ENCODE peak calls at places on chromosomes 13 and 19, in ten cellular contexts. E is GM20000, Q is ascending aorta, Z is left ventricle myocardium inferior, W is HFFc6, O is HFF-Myc, V is endothelial cell, I is Caco-2, U is PC-9, P is MCF 10A. S is an unnamed sample.
A peak's percentile ranks its signal among the peaks of the same experiment; 100 is the strongest.

GRCh38 chr13:41700790-41701310 is 243.5 kb downstream of the RGCC start:
- DNase-seq in U (no peak), I (no peak), O (peak; percentile 63), E (no peak), V (no peak), P (peak; percentile 85), Q (no peak), Z (no peak), W (peak; percentile 81), S (peak; percentile 35)

GRCh38 chr13:26300140-26300539 is 46.2 kb downstream of the CDK8 start:
- DNase-seq in W (peak; percentile 66), I (no peak), P (peak; percentile 52), Q (no peak), E (no peak), O (peak; percentile 25), V (no peak), U (no peak), Z (no peak), S (peak; percentile 80)

GRCh38 chr13:105773887-105774538 is 761.4 kb downstream of the EFNB2 start:
- DNase-seq in I (peak; percentile 38), E (no peak), Q (no peak), P (peak; percentile 44), O (no peak), Z (no peak), W (no peak), V (no peak), U (peak; percentile 76), S (peak; percentile 83)

GRCh38 chr19:10612515-10613119 is 12.7 kb upstream of the SLC44A2 start:
- DNase-seq in Z (peak; percentile 87), V (no peak), W (no peak), Q (peak; percentile 24), P (no peak), I (no peak), E (no peak), O (no peak), U (peak; percentile 64), S (no peak)

GRCh38 chr13:50549221-50549942 is 294.1 kb downstream of the DLEU7 start:
- DNase-seq in I (no peak), Z (no peak), W (no peak), E (no peak), P (no peak), V (no peak), U (no peak), O (no peak), Q (no peak), S (no peak)

GRCh38 chr19:12733369-12733896 is 1.1 kb downstream of the TRIR start:
- DNase-seq in O (no peak), U (no peak), I (no peak), E (peak; percentile 82), V (no peak), Z (no peak), W (peak; percentile 65), P (peak; percentile 68), Q (no peak), S (peak; percentile 41)

GRCh38 chr13:45522571-45522970 is 57.8 kb downstream of the COG3 start:
- DNase-seq in V (no peak), P (no peak), U (no peak), Z (no peak), O (peak; percentile 29), W (peak; percentile 66), Q (no peak), I (no peak), E (no peak), S (peak; percentile 42)

GRCh38 chr19:33388817-33389573 is 15.5 kb downstream of the CEBPG start:
- DNase-seq in Z (peak; percentile 58), P (no peak), E (no peak), U (no peak), Q (no peak), O (no peak), I (peak; percentile 32), V (no peak), W (no peak), S (no peak)

GRCh38 chr19:34306213-34306661 is 51.9 kb downstream of the GARRE1 start:
- DNase-seq in I (no peak), U (no peak), O (no peak), P (no peak), Z (no peak), Q (no peak), W (no peak), E (no peak), V (no peak), S (no peak)

GRCh38 chr13:75469087-75469486 is 12.9 kb downstream of the TBC1D4 start:
- DNase-seq in E (no peak), V (no peak), W (no peak), Z (no peak), O (no peak), Q (no peak), P (no peak), I (peak; percentile 45), U (no peak), S (no peak)

GRCh38 chr13:48504606-48505369 is 28.1 kb downstream of the RCBTB2 start:
- DNase-seq in O (no peak), W (no peak), I (no peak), Z (no peak), U (no peak), V (no peak), E (no peak), P (no peak), Q (no peak), S (peak; percentile 73)

GRCh38 chr19:42143341-42144234 is 11.3 kb upstream of the POU2F2 start:
- DNase-seq in U (peak; percentile 26), V (peak; percentile 80), P (peak; percentile 39), O (no peak), W (no peak), Z (no peak), I (no peak), E (no peak), Q (no peak), S (no peak)

DNA sequence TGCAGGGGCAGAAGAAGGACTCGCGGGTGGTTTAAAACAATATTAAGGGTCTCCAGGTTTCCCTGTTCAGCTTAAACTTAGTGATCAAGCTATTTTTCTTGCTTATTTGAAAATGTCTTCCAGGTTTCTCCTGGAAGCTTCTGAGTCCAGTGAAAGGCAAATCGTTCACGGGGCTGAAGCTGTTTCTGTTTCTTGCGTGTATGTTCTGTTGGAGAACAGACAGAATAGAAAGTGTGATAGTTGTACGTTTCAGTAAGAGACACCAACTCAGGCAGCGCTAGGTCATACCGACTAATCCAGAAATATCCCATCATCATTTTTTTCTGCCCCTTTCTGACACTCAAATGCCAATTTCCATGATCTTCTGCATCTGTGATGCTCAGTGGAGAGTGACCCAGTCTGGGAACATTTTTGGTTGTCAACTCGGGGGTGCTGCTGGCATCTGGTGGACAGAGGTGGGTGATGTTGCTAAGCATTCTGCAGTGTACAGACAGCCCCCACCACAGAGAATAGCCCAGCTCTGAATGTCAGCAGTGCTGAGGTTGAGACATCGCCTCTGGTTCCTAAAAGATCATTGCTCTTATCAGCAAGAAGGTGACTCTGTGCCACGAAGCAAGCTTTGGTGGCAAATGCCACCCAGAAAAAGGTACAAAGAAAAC is 4.3 kb downstream of the KLF2 start:
- DNase-seq in V (no peak), O (no peak), U (no peak), E (no peak), Z (no peak), W (no peak), P (no peak), Q (no peak), I (no peak), S (no peak)
- TF ChIP-seq CTCF in V (no peak), O (no peak), U (no peak), E (no peak), Z (peak; percentile 23), W (peak; percentile 35), P (no peak), Q (no peak), I (peak; percentile 12), S (no peak)

GRCh38 chr19:1106841-1107654 is 3.3 kb downstream of the GPX4 start:
- DNase-seq in P (peak; percentile 82), Q (no peak), E (no peak), U (peak; percentile 59), O (no peak), I (peak; percentile 57), Z (no peak), W (no peak), V (no peak), S (peak; percentile 38)
- TF ChIP-seq CTCF in P (peak; percentile 34), Q (peak; percentile 4), E (peak; percentile 3), U (no peak), O (no peak), I (no peak), Z (no peak), W (peak; percentile 43), V (no peak), S (peak; percentile 45)

GRCh38 chr13:100646030-100646673 is 28.4 kb downstream of the TMTC4 start:
- DNase-seq in E (no peak), W (no peak), P (peak; percentile 24), U (no peak), Z (no peak), V (peak; percentile 51), Q (no peak), I (no peak), O (no peak), S (peak; percentile 27)
- TF ChIP-seq CTCF in E (peak; percentile 9), W (peak; percentile 78), P (peak; percentile 47), U (peak; percentile 63), Z (peak; percentile 39), V (peak; percentile 30), Q (no peak), I (peak; percentile 71), O (peak; percentile 57), S (peak; percentile 46)

DNA sequence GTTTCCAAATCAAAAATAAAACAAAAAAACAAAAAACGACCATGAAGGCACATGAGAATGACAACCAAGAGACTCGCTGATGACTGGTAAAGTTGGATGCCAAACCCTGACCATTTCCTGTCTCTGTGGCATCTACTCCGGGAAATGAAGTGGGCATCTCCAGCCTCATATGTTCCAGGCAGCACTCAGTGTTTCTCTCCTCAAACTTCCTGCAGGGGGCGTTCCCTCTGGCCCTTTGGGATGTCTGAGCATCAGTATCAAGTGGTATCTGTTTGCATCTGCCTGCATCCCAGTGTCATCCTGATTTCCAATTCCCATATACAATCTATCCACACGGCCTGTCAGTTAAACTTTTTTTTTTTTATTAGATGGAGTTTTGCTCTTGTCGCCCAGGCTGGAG is 9.8 kb upstream of the SIGLEC12 start:
- DNase-seq in P (peak; percentile 7), U (no peak), I (no peak), W (peak; percentile 0), Q (no peak), E (peak; percentile 25), Z (no peak), V (peak; percentile 30), O (no peak), S (no peak)
- TF ChIP-seq CTCF in P (no peak), U (peak; percentile 38), I (no peak), W (peak; percentile 52), Q (no peak), E (no peak), Z (no peak), V (peak; percentile 55), O (peak; percentile 36), S (no peak)

GRCh38 chr19:2479556-2480194 is 3.7 kb downstream of the GADD45B start:
- DNase-seq in V (no peak), Z (no peak), O (no peak), P (no peak), Q (no peak), U (no peak), W (peak; percentile 15), I (no peak), E (no peak), S (no peak)
- TF ChIP-seq CTCF in V (peak; percentile 24), Z (no peak), O (no peak), P (no peak), Q (no peak), U (no peak), W (no peak), I (no peak), E (peak; percentile 42), S (peak; percentile 55)

GRCh38 chr13:59343993-59344780 is 819.5 kb downstream of the DIAPH3 start:
- DNase-seq in Q (no peak), P (no peak), V (no peak), U (no peak), Z (no peak), I (no peak), E (no peak), O (no peak), W (no peak), S (no peak)
- TF ChIP-seq CTCF in Q (no peak), P (no peak), V (no peak), U (no peak), Z (no peak), I (no peak), E (no peak), O (no peak), W (no peak), S (no peak)